ENCODE peak calls at places on chromosomes 11 and 22, in five cellular contexts. One of them, this sample, is unnamed.

GRCh38 chr22:45212992-45213751 is 27.5 kb downstream of the KIAA0930 start:
- DNase-seq in hypothalamus: peak
- DNase-seq in memory B cell: no peak
- DNase-seq in HCT116: no peak
- DNase-seq in bronchial epithelial cell: no peak
- DNase-seq in this sample: no peak

GRCh38 chr22:36028646-36029405 is at the start of gene RBFOX2:
- DNase-seq in hypothalamus: peak
- DNase-seq in memory B cell: no peak
- DNase-seq in HCT116: peak
- DNase-seq in bronchial epithelial cell: peak
- DNase-seq in this sample: peak

GRCh38 chr11:114052160-114052559 is 7.4 kb upstream of the ZBTB16 start:
- DNase-seq in hypothalamus: no peak
- DNase-seq in memory B cell: no peak
- DNase-seq in HCT116: no peak
- DNase-seq in bronchial epithelial cell: no peak
- DNase-seq in this sample: no peak

GRCh38 chr11:86668929-86669328 is 3.5 kb downstream of the ME3 start:
- DNase-seq in hypothalamus: no peak
- DNase-seq in memory B cell: no peak
- DNase-seq in HCT116: no peak
- DNase-seq in bronchial epithelial cell: no peak
- DNase-seq in this sample: no peak

GRCh38 chr11:66743271-66743968 is 14.4 kb upstream of the SPTBN2 start:
- DNase-seq in hypothalamus: no peak
- DNase-seq in memory B cell: no peak
- DNase-seq in HCT116: no peak
- DNase-seq in bronchial epithelial cell: peak
- DNase-seq in this sample: no peak

GRCh38 chr11:68196219-68196618 is 16.9 kb downstream of the KMT5B start:
- DNase-seq in hypothalamus: no peak
- DNase-seq in memory B cell: no peak
- DNase-seq in HCT116: no peak
- DNase-seq in bronchial epithelial cell: no peak
- DNase-seq in this sample: no peak

GRCh38 chr11:113376156-113376555 is 11.4 kb upstream of the ANKK1 start:
- DNase-seq in hypothalamus: no peak
- DNase-seq in memory B cell: peak
- DNase-seq in HCT116: no peak
- DNase-seq in bronchial epithelial cell: no peak
- DNase-seq in this sample: no peak

GRCh38 chr22:36741204-36741793 is 34.6 kb downstream of the IFT27 start:
- DNase-seq in hypothalamus: no peak
- DNase-seq in memory B cell: no peak
- DNase-seq in HCT116: peak
- DNase-seq in bronchial epithelial cell: peak
- DNase-seq in this sample: no peak

GRCh38 chr11:12258451-12258850 is 118.9 kb upstream of the PARVA start:
- DNase-seq in hypothalamus: no peak
- DNase-seq in memory B cell: no peak
- DNase-seq in HCT116: no peak
- DNase-seq in bronchial epithelial cell: peak
- DNase-seq in this sample: peak

GRCh38 chr22:39471421-39472141 is 14.8 kb downstream of the MGAT3 start:
- DNase-seq in hypothalamus: no peak
- DNase-seq in memory B cell: no peak
- DNase-seq in HCT116: no peak
- DNase-seq in bronchial epithelial cell: peak
- DNase-seq in this sample: no peak

GRCh38 chr22:17773606-17774205 is 563 bp downstream of the BID start:
- DNase-seq in hypothalamus: no peak
- DNase-seq in memory B cell: peak
- DNase-seq in HCT116: no peak
- DNase-seq in bronchial epithelial cell: peak
- DNase-seq in this sample: peak

GRCh38 chr11:78825531-78825930 is 250.9 kb upstream of the NARS2 start:
- DNase-seq in hypothalamus: no peak
- DNase-seq in memory B cell: no peak
- DNase-seq in HCT116: no peak
- DNase-seq in bronchial epithelial cell: no peak
- DNase-seq in this sample: no peak

GRCh38 chr11:74726547-74727182 is 4.6 kb downstream of the CHRDL2 start:
- DNase-seq in hypothalamus: peak
- DNase-seq in memory B cell: peak
- DNase-seq in HCT116: peak
- DNase-seq in bronchial epithelial cell: peak
- DNase-seq in this sample: peak

GRCh38 chr11:94031625-94032024 is 10.5 kb downstream of the HEPHL1 start:
- DNase-seq in hypothalamus: no peak
- DNase-seq in memory B cell: no peak
- DNase-seq in HCT116: no peak
- DNase-seq in bronchial epithelial cell: no peak
- DNase-seq in this sample: no peak

GRCh38 chr11:31646206-31646605 is 136.6 kb downstream of the ELP4 start:
- DNase-seq in hypothalamus: no peak
- DNase-seq in memory B cell: no peak
- DNase-seq in HCT116: no peak
- DNase-seq in bronchial epithelial cell: peak
- DNase-seq in this sample: no peak

GRCh38 chr11:125287467-125288232 is 123.1 kb downstream of the PKNOX2 start:
- DNase-seq in hypothalamus: no peak
- DNase-seq in memory B cell: no peak
- DNase-seq in HCT116: no peak
- DNase-seq in bronchial epithelial cell: no peak
- DNase-seq in this sample: no peak

GRCh38 chr11:7046474-7046873 is 26.2 kb downstream of the NLRP14 start:
- DNase-seq in hypothalamus: no peak
- DNase-seq in memory B cell: no peak
- DNase-seq in HCT116: no peak
- DNase-seq in bronchial epithelial cell: peak
- DNase-seq in this sample: no peak

GRCh38 chr11:9535189-9535781 is 38.2 kb upstream of the WEE1 start:
- DNase-seq in hypothalamus: peak
- DNase-seq in memory B cell: peak
- DNase-seq in HCT116: peak
- DNase-seq in bronchial epithelial cell: peak
- DNase-seq in this sample: peak

GRCh38 chr11:65429724-65430405 is 7.3 kb downstream of the NEAT1 start:
- DNase-seq in hypothalamus: no peak
- DNase-seq in memory B cell: no peak
- DNase-seq in HCT116: no peak
- DNase-seq in bronchial epithelial cell: peak
- DNase-seq in this sample: no peak

GRCh38 chr11:121472310-121472709 is 19.5 kb upstream of the SORL1-AS1 start:
- DNase-seq in hypothalamus: no peak
- DNase-seq in memory B cell: no peak
- DNase-seq in HCT116: no peak
- DNase-seq in bronchial epithelial cell: no peak
- DNase-seq in this sample: no peak

GRCh38 chr11:7609015-7609414 is 64.3 kb downstream of the CYB5R2 start:
- DNase-seq in hypothalamus: no peak
- DNase-seq in memory B cell: no peak
- DNase-seq in HCT116: no peak
- DNase-seq in bronchial epithelial cell: peak
- DNase-seq in this sample: no peak

GRCh38 chr11:17873571-17873970 is 139.0 kb downstream of the KCNC1 start:
- DNase-seq in hypothalamus: no peak
- DNase-seq in memory B cell: no peak
- DNase-seq in HCT116: no peak
- DNase-seq in bronchial epithelial cell: no peak
- DNase-seq in this sample: no peak

GRCh38 chr11:63814383-63814736 is 1.1 kb downstream of the SPINDOC start:
- DNase-seq in hypothalamus: no peak
- DNase-seq in memory B cell: no peak
- DNase-seq in HCT116: no peak
- DNase-seq in bronchial epithelial cell: no peak
- DNase-seq in this sample: peak

GRCh38 chr11:326842-327580 is 6.4 kb upstream of the IFITM3 start:
- DNase-seq in hypothalamus: no peak
- DNase-seq in memory B cell: peak
- DNase-seq in HCT116: no peak
- DNase-seq in bronchial epithelial cell: no peak
- DNase-seq in this sample: no peak

GRCh38 chr22:22099194-22099486 is 116.6 kb upstream of the TOP3B start:
- DNase-seq in hypothalamus: no peak
- DNase-seq in memory B cell: peak
- DNase-seq in HCT116: no peak
- DNase-seq in bronchial epithelial cell: no peak
- DNase-seq in this sample: no peak

GRCh38 chr22:30435674-30436126 is 10.1 kb downstream of the MTFP1 start:
- DNase-seq in hypothalamus: no peak
- DNase-seq in memory B cell: peak
- DNase-seq in HCT116: peak
- DNase-seq in bronchial epithelial cell: no peak
- DNase-seq in this sample: no peak